ENCODE peak calls at places on chromosomes 11 and 22, in four cellular contexts. T is astrocyte of the spinal cord, Y is colonic mucosa, B is right cardiac atrium. E is an unnamed sample.

GRCh38 chr22:31578171-31578570 is 81.8 kb downstream of the SFI1 start:
- DNase-seq in T (no peak), B (no peak), Y (no peak), E (no peak)

GRCh38 chr22:49934144-49934890 is 15.9 kb downstream of the CRELD2 start:
- DNase-seq in B (peak), Y (peak), T (peak), E (no peak)

GRCh38 chr11:113201055-113201818 is 113.1 kb upstream of the TTC12 start:
- DNase-seq in B (no peak), T (no peak), Y (no peak), E (no peak)

GRCh38 chr22:23063539-23064380 is 6.6 kb upstream of the GNAZ start:
- DNase-seq in Y (peak), T (no peak), B (no peak), E (no peak)

GRCh38 chr11:45092901-45093760 is 53.3 kb upstream of the PRDM11 start:
- DNase-seq in Y (no peak), B (no peak), T (peak), E (no peak)

GRCh38 chr22:22422629-22423112 is 85.9 kb downstream of the ZNF280B start:
- DNase-seq in B (peak), T (peak), Y (peak), E (no peak)

GRCh38 chr11:109892321-109892794 is 200.8 kb upstream of the ZC3H12C start:
- DNase-seq in Y (no peak), B (no peak), T (peak), E (no peak)

GRCh38 chr11:113577356-113578163 is 102.4 kb upstream of the DRD2 start:
- DNase-seq in B (no peak), Y (no peak), T (no peak), E (no peak)

GRCh38 chr11:111778047-111778558 is 11.9 kb upstream of the PPP2R1B start:
- DNase-seq in Y (no peak), T (no peak), B (no peak), E (no peak)

DNA sequence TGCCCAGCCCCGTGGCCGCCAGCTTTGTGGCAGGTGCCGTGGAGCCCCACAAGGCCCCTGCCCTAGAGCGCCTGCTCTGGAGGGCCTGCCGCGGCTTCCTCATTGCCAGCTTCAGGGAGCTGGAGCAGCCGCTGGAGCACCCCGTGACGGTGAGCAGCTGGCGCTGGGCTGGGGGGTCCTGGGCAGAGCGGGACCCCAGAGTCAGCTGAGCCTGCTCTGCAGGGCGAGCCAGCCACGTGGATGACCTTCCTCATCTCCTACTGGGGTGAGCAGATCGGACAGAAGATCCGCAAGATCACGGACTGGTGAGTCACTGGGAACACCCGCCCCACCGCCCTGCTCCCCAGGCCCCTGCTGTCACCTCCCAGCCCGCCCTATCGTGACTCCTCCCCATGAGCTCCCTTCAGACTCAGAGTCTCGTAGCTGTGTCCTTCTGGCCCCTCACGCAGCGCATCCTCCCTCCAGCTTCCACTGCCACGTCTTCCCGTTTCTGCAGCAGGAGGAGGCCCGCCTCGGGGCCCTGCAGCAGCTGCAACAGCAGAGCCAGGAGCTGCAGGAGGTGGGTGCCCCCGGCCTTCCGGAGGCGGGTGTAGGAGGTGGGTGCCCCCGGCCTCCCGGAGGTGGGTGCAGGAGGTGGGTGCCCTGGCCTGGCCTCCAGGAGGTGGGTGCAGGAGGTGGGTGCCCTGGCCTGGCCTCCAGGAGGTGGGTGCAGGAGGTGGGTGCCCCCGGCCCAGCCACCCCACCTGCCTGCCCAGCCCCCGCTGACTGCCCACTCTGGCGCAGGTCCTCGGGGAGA is 4.7 kb downstream of the TCIRG1 start:
- DNase-seq in T (peak), B (peak), Y (no peak), E (peak)
- H3K4me3 ChIP-seq in T (no peak), B (no peak), Y (no peak), E (no peak)

DNA sequence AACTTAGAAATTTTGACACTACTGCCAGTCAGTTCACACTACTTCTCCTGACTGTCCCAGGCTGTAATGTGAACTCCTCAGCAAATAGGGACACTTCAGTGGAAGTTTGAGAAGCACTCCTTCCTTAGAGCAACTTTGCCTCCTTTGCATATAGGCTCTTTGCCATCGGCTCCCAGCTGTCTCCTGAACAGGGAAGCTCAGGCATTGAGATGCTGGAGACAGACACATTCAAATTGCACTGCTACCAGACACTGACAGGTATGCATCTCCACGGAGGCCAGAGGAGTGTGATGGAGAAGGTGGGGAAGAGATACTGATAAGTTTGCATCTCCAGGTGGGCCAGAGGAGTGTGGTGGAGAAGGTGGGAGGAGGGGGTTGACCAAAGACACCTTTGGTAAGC is 1.4 kb downstream of the TRAPPC4 start:
- DNase-seq in Y (peak), T (no peak), B (no peak), E (no peak)
- H3K4me3 ChIP-seq in Y (peak), T (peak), B (peak), E (peak)

GRCh38 chr11:128291043-128291442 is 296.3 kb downstream of the ETS1 start:
- DNase-seq in T (no peak), B (no peak), Y (no peak), E (no peak)
- H3K4me3 ChIP-seq in T (no peak), B (no peak), Y (no peak), E (no peak)

GRCh38 chr11:46845440-46845739 is 690 bp downstream of the CKAP5 start:
- DNase-seq in B (no peak), Y (peak), T (no peak), E (no peak)
- H3K4me3 ChIP-seq in B (peak), Y (peak), T (peak), E (peak)

GRCh38 chr11:29641201-29641600 is 375.6 kb downstream of the KCNA4 start:
- DNase-seq in B (no peak), Y (no peak), T (no peak), E (no peak)

DNA sequence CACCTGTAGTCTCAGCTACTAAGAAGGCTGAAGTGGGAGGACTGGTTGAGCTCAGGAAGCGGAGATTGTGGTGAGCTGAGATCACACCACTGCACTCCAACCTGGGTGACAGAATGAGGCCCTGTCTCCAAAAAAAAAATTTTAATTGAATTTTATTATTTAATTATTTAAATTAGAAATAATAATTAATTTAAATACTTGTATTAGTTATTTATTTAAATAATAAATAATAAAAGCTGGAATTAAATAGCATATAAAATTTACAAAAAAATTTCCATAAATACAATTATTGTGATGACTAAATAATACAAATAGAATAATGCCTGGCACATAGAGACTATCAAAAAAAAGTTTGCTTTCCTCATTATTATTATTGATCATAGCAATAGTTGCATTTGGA is 371.5 kb downstream of the KCNA4 start:
- DNase-seq in T (no peak), B (no peak), Y (no peak), E (no peak)
- H3K4me3 ChIP-seq in T (no peak), B (no peak), Y (no peak), E (no peak)